ENCODE peak calls at places on chromosomes 5 and 9, in eight cellular contexts. Y is RWPE1, B is lower leg skin, O is gastrocnemius medialis, Q is cardiac fibroblast, S is astrocyte of the cerebellum, K is fibroblast of lung, D is omental fat pad. G is an unnamed sample.

GRCh38 chr5:157390179-157390923 is 69.7 kb upstream of the NIPAL4 start:
- DNase-seq in Y (peak; percentile 98), B (peak; percentile 32), O (no peak), Q (peak; percentile 50), S (peak; percentile 45), K (peak; percentile 98), D (no peak), G (no peak)

GRCh38 chr5:105032917-105033316 is 1470.3 kb upstream of the NUDT12 start:
- DNase-seq in Y (no peak), B (no peak), O (no peak), Q (no peak), S (no peak), K (no peak), D (no peak), G (no peak)

GRCh38 chr5:50325237-50325832 is 115.8 kb downstream of the EMB start:
- DNase-seq in Y (no peak), B (no peak), O (no peak), Q (peak; percentile 34), S (peak; percentile 6), K (peak; percentile 3), D (no peak), G (peak; percentile 2)

GRCh38 chr9:82511626-82512025 is 523.1 kb downstream of the SPATA31D1 start:
- DNase-seq in Y (no peak), B (no peak), O (no peak), Q (no peak), S (no peak), K (no peak), D (no peak), G (no peak)

GRCh38 chr9:126703330-126704156 is 89.8 kb downstream of the LMX1B start:
- DNase-seq in Y (no peak), B (no peak), O (no peak), Q (no peak), S (no peak), K (no peak), D (no peak), G (no peak)

GRCh38 chr9:17349816-17350215 is 215.0 kb downstream of the CNTLN start:
- DNase-seq in Y (no peak), B (no peak), O (no peak), Q (peak; percentile 13), S (peak; percentile 6), K (peak; percentile 74), D (no peak), G (peak; percentile 3)

GRCh38 chr5:130400091-130400490 is 495.8 kb downstream of the CHSY3 start:
- DNase-seq in Y (peak; percentile 62), B (no peak), O (no peak), Q (peak; percentile 76), S (peak; percentile 39), K (peak; percentile 75), D (no peak), G (peak; percentile 20)

GRCh38 chr5:53191766-53192165 is 82.2 kb upstream of the MOCS2 start:
- DNase-seq in Y (no peak), B (no peak), O (no peak), Q (no peak), S (no peak), K (peak; percentile 5), D (no peak), G (no peak)

GRCh38 chr5:114438471-114438870 is 76.6 kb downstream of the KCNN2 start:
- DNase-seq in Y (no peak), B (no peak), O (no peak), Q (no peak), S (no peak), K (no peak), D (no peak), G (no peak)

GRCh38 chr9:98607787-98608186 is 100.9 kb downstream of the GABBR2 start:
- DNase-seq in Y (no peak), B (no peak), O (no peak), Q (peak; percentile 87), S (peak; percentile 46), K (peak; percentile 90), D (no peak), G (no peak)

GRCh38 chr5:148910686-148911361 is 84.4 kb downstream of the ADRB2 start:
- DNase-seq in Y (peak; percentile 88), B (no peak), O (no peak), Q (peak; percentile 68), S (no peak), K (peak; percentile 70), D (no peak), G (no peak)

GRCh38 chr9:76438841-76439588 is 20.0 kb upstream of the GCNT1 start:
- DNase-seq in Y (no peak), B (no peak), O (no peak), Q (no peak), S (no peak), K (peak; percentile 64), D (no peak), G (no peak)

GRCh38 chr9:107541523-107541922 is 52.0 kb upstream of the KLF4 start:
- DNase-seq in Y (no peak), B (no peak), O (no peak), Q (no peak), S (no peak), K (no peak), D (no peak), G (no peak)

GRCh38 chr5:170226661-170227060 is 6.1 kb upstream of the C5orf58 start:
- DNase-seq in Y (no peak), B (peak; percentile 47), O (no peak), Q (no peak), S (no peak), K (no peak), D (no peak), G (no peak)

GRCh38 chr5:170223349-170223748 is 9.4 kb upstream of the C5orf58 start:
- DNase-seq in Y (no peak), B (no peak), O (no peak), Q (peak; percentile 69), S (peak; percentile 5), K (peak; percentile 32), D (no peak), G (no peak)

GRCh38 chr5:170225326-170226137 is 7.3 kb upstream of the C5orf58 start:
- DNase-seq in Y (peak; percentile 75), B (peak; percentile 86), O (peak; percentile 59), Q (peak; percentile 80), S (peak; percentile 40), K (peak; percentile 41), D (peak; percentile 91), G (peak; percentile 20)

GRCh38 chr5:170223906-170224305 is 8.9 kb upstream of the C5orf58 start:
- DNase-seq in Y (no peak), B (no peak), O (no peak), Q (peak; percentile 18), S (no peak), K (no peak), D (no peak), G (no peak)

DNA sequence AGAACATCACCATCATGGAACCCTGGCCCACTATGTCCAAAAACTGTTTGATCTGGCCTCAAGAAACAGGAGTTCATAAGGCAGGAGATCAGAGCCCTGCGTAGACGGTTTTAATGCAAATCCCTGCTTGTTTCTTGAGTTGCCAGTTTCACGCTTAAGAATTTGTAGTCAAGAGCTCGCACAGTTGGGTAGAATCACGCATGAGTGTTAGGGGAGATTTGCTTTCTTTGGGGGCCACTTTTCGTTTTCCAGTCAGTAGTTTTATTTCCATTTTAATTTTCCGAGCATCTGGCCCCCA is 6.7 kb upstream of the C5orf58 start:
- DNase-seq in Y (no peak), B (no peak), O (no peak), Q (no peak), S (no peak), K (no peak), D (no peak), G (no peak)
- TF ChIP-seq CTCF in Y (peak; percentile 49), B (no peak), O (no peak), Q (no peak), S (no peak), K (no peak), D (no peak), G (no peak)

GRCh38 chr5:139561655-139562451 is 714 bp downstream of the UBE2D2 start:
- DNase-seq in Y (peak; percentile 69), B (peak; percentile 43), O (peak; percentile 30), Q (peak; percentile 46), S (no peak), K (peak; percentile 51), D (peak; percentile 27), G (no peak)
- TF ChIP-seq CTCF in Y (no peak), B (no peak), O (no peak), Q (no peak), S (no peak), K (no peak), D (no peak), G (no peak)

GRCh38 chr9:75088646-75089368 is 493 bp downstream of the OSTF1 start:
- DNase-seq in Y (peak; percentile 63), B (peak; percentile 71), O (peak; percentile 51), Q (peak; percentile 70), S (no peak), K (peak; percentile 65), D (no peak), G (no peak)
- TF ChIP-seq CTCF in Y (no peak), B (no peak), O (no peak), Q (peak; percentile 38), S (peak; percentile 44), K (peak; percentile 54), D (no peak), G (peak; percentile 44)

GRCh38 chr9:1429328-1429727 is 379.2 kb downstream of the DMRT2 start:
- DNase-seq in Y (no peak), B (no peak), O (no peak), Q (no peak), S (no peak), K (no peak), D (no peak), G (no peak)
- TF ChIP-seq CTCF in Y (no peak), B (no peak), O (no peak), Q (no peak), S (no peak), K (no peak), D (no peak), G (peak; percentile 11)

GRCh38 chr5:67842806-67843205 is 372.8 kb upstream of the PIK3R1 start:
- DNase-seq in Y (peak; percentile 46), B (no peak), O (no peak), Q (peak; percentile 54), S (no peak), K (peak; percentile 8), D (no peak), G (no peak)
- TF ChIP-seq CTCF in Y (no peak), B (no peak), O (no peak), Q (peak; percentile 38), S (no peak), K (peak; percentile 40), D (no peak), G (peak; percentile 10)

DNA sequence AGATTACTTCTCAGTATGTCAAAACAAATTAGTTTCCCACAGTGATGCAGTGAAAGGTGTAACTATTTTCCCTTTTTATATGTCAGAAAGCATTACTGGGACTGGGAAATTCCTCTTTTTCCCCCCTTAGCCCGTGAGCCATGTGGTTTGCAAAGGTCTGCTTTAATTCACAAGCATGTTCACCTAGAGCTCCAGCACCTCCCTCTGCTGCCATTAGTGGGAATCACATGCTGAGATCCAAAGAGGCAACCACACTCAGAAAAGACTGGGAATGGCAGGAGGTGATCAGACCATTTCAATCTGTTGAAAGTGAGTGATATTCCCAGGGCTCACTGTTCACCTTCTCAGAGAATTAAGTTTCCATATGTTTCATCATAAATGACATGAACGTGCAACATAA is 703.7 kb upstream of the WWC1 start:
- DNase-seq in Y (peak; percentile 63), B (no peak), O (no peak), Q (peak; percentile 25), S (peak; percentile 22), K (peak; percentile 47), D (no peak), G (no peak)
- TF ChIP-seq CTCF in Y (peak; percentile 42), B (no peak), O (no peak), Q (peak; percentile 55), S (peak; percentile 81), K (peak; percentile 63), D (no peak), G (peak; percentile 25)

G was measured in AG09319.